ENCODE peak calls at places on chromosome 10, in five cellular contexts. L is left ventricle myocardium inferior; N is DND-41; Z is CD8-positive, alpha-beta T cell; A is lung. C is an unnamed sample.

GRCh38 chr10:5765617-5766016 is 47.6 kb downstream of the GDI2 start:
- DNase-seq in A (no peak), Z (no peak), L (no peak), N (no peak), C (no peak)

GRCh38 chr10:34089294-34089693 is 725.8 kb downstream of the PARD3 start:
- DNase-seq in Z (no peak), N (no peak), A (no peak), L (no peak), C (no peak)

GRCh38 chr10:119516381-119517234 is 25.9 kb downstream of the RGS10 start:
- DNase-seq in L (no peak), N (peak; percentile 78), A (peak; percentile 36), Z (peak; percentile 71), C (peak; percentile 38)

GRCh38 chr10:63343476-63343875 is 122.3 kb downstream of the JMJD1C start:
- DNase-seq in L (no peak), A (no peak), Z (no peak), N (no peak), C (no peak)

GRCh38 chr10:13950543-13950939 is 363.8 kb downstream of the PRPF18 start:
- DNase-seq in Z (no peak), A (no peak), L (no peak), N (no peak), C (no peak)

GRCh38 chr10:16581202-16581601 is 59.5 kb upstream of the C1QL3 start:
- DNase-seq in N (no peak), Z (no peak), A (no peak), L (no peak), C (no peak)

GRCh38 chr10:130018253-130018652 is 54.2 kb upstream of the EBF3 start:
- DNase-seq in L (no peak), Z (no peak), A (no peak), N (peak; percentile 84), C (no peak)

GRCh38 chr10:86730227-86730626 is 26.2 kb upstream of the BMPR1A start:
- DNase-seq in N (no peak), Z (no peak), A (no peak), L (peak; percentile 59), C (no peak)

GRCh38 chr10:76033457-76034196 is 602.2 kb downstream of the LRMDA start:
- DNase-seq in Z (no peak), A (peak; percentile 34), L (no peak), N (no peak), C (no peak)

GRCh38 chr10:121099601-121100000 is 248.4 kb downstream of the WDR11 start:
- DNase-seq in A (no peak), N (no peak), Z (no peak), L (no peak), C (no peak)

GRCh38 chr10:127151981-127152699 is 44.3 kb downstream of the INSYN2A start:
- DNase-seq in N (no peak), L (no peak), Z (no peak), A (peak; percentile 66), C (no peak)

GRCh38 chr10:61904711-61905445 is 3.4 kb downstream of the ARID5B start:
- DNase-seq in A (no peak), Z (peak; percentile 34), L (no peak), N (no peak), C (no peak)

GRCh38 chr10:103007017-103007416 is 88.9 kb downstream of the CNNM2 start:
- DNase-seq in L (no peak), Z (no peak), A (no peak), N (no peak), C (no peak)

GRCh38 chr10:32981760-32982159 is 23.7 kb upstream of the ITGB1 start:
- DNase-seq in A (no peak), Z (peak; percentile 20), L (peak; percentile 39), N (peak; percentile 13), C (no peak)

GRCh38 chr10:8095962-8096361 is 41.5 kb downstream of the GATA3 start:
- DNase-seq in Z (no peak), A (no peak), N (peak; percentile 52), L (no peak), C (no peak)

GRCh38 chr10:51469666-51470065 is 229.7 kb downstream of the CSTF2T start:
- DNase-seq in Z (no peak), L (no peak), A (no peak), N (no peak), C (no peak)

GRCh38 chr10:114026189-114027040 is 17.3 kb upstream of the ADRB1 start:
- DNase-seq in A (no peak), N (no peak), Z (no peak), L (no peak), C (no peak)

GRCh38 chr10:51000976-51001375 is 73.3 kb upstream of the PRKG1 start:
- DNase-seq in Z (no peak), L (no peak), A (no peak), N (no peak), C (no peak)

GRCh38 chr10:60335708-60336107 is 54.0 kb downstream of the ANK3 start:
- DNase-seq in Z (no peak), N (no peak), A (no peak), L (no peak), C (no peak)

GRCh38 chr10:1094112-1095057 is 38.2 kb downstream of the WDR37 start:
- DNase-seq in A (no peak), L (no peak), N (no peak), Z (no peak), C (no peak)

GRCh38 chr10:33410096-33410859 is 75.8 kb upstream of the NRP1 start:
- DNase-seq in N (no peak), A (no peak), L (no peak), Z (no peak), C (no peak)

GRCh38 chr10:88379575-88379974 is 203.5 kb downstream of the RNLS start:
- DNase-seq in L (no peak), N (peak; percentile 24), A (no peak), Z (no peak), C (no peak)

GRCh38 chr10:73432646-73433537 is 469 bp downstream of the MSS51 start:
- DNase-seq in Z (no peak), A (no peak), L (no peak), N (no peak), C (no peak)

GRCh38 chr10:120719333-120719732 is 131.8 kb upstream of the WDR11 start:
- DNase-seq in A (no peak), Z (no peak), N (no peak), L (no peak), C (no peak)

GRCh38 chr10:26057466-26057865 is 123.4 kb downstream of the MYO3A start:
- DNase-seq in N (no peak), L (no peak), A (no peak), Z (no peak), C (no peak)

GRCh38 chr10:87752571-87752970 is 65.5 kb downstream of the ATAD1 start:
- DNase-seq in Z (no peak), N (no peak), L (no peak), A (no peak), C (no peak)

GRCh38 chr10:133189726-133190125 is 29.7 kb downstream of the KNDC1 start:
- DNase-seq in L (no peak), N (no peak), A (no peak), Z (no peak), C (no peak)

GRCh38 chr10:60312818-60313588 is 76.7 kb downstream of the ANK3 start:
- DNase-seq in A (no peak), L (no peak), Z (no peak), N (no peak), C (no peak)

GRCh38 chr10:3407208-3407607 is 234.6 kb upstream of the PITRM1 start:
- DNase-seq in N (no peak), Z (no peak), A (no peak), L (no peak), C (no peak)

GRCh38 chr10:117074621-117075020 is 63.4 kb downstream of the VAX1 start:
- DNase-seq in N (no peak), A (no peak), L (no peak), Z (no peak), C (no peak)

GRCh38 chr10:113178771-113179170 is 228.7 kb downstream of the TCF7L2 start:
- DNase-seq in N (no peak), A (no peak), L (no peak), Z (no peak), C (no peak)

GRCh38 chr10:17003666-17004065 is 125.9 kb downstream of the CUBN start:
- DNase-seq in Z (no peak), L (no peak), A (no peak), N (no peak), C (no peak)

DNA sequence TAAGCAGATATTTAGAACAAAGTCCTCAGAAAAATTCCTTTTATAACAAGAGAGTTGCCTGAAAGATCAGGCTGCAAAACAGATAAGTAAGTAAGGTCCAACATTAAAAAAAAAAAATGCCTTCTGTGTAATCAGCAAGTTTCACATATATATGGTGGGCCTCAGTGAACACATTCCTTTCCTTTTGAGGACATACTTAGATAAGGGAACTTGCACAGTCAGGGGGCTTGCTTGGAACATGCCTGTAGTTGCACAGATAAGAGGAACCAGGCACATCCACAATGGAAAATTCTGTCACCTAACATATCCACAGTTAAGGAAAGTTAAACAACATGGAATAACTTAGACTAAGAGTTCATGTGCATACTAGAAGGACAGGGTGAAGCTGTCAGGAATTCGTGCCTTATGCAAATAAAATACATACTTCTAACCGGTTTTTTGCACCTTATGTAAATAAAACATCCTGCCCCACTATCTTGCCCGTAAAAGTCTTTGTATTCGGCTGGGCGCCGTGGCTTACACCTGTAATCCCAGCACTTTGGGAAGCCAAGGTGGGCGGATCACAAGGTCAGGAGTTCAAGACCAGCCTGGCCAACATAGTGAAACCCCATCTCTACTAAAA is 257.3 kb downstream of the ZNF33B start:
- DNase-seq in Z (no peak), A (no peak), N (no peak), L (no peak), C (no peak)
- H3K9me3 ChIP-seq in Z (no peaks in the 10 kb centered on the region), A (peaks cover 8% of the 10 kb centered on the region), N (no peaks in the 10 kb centered on the region), L (peaks cover 6% of the 10 kb centered on the region), C (no peaks in the 10 kb centered on the region)

GRCh38 chr10:71714055-71714454 is 5.5 kb downstream of the C10orf105 start:
- DNase-seq in N (no peak), Z (no peak), A (no peak), L (no peak), C (no peak)

GRCh38 chr10:71713135-71714040 is 6.2 kb downstream of the C10orf105 start:
- DNase-seq in A (peak; percentile 79), N (no peak), L (peak; percentile 87), Z (peak; percentile 49), C (peak; percentile 62)

GRCh38 chr10:71715026-71715425 is 4.6 kb downstream of the C10orf105 start:
- DNase-seq in L (no peak), Z (no peak), A (no peak), N (no peak), C (no peak)

GRCh38 chr10:71715860-71716259 is 3.7 kb downstream of the C10orf105 start:
- DNase-seq in A (no peak), L (no peak), N (no peak), Z (no peak), C (no peak)

GRCh38 chr10:71714592-71714991 is 5.0 kb downstream of the C10orf105 start:
- DNase-seq in A (no peak), N (no peak), L (no peak), Z (no peak), C (no peak)
- H3K27ac ChIP-seq in A (peak overlapping the region; percentile 89), N (no peak overlapping the region), L (peak overlapping the region; percentile 93), Z (peak overlapping the region; percentile 77), C (peak overlapping the region; percentile 66)

GRCh38 chr10:53064609-53065008 is 292.0 kb upstream of the MBL2 start:
- DNase-seq in N (no peak), L (no peak), Z (no peak), A (no peak), C (no peak)
- H3K36me3 ChIP-seq in N (no peaks in the 10 kb centered on the region), L (no peaks in the 10 kb centered on the region), Z (no peaks in the 10 kb centered on the region), A (no peaks in the 10 kb centered on the region), C (no peaks in the 10 kb centered on the region)

DNA sequence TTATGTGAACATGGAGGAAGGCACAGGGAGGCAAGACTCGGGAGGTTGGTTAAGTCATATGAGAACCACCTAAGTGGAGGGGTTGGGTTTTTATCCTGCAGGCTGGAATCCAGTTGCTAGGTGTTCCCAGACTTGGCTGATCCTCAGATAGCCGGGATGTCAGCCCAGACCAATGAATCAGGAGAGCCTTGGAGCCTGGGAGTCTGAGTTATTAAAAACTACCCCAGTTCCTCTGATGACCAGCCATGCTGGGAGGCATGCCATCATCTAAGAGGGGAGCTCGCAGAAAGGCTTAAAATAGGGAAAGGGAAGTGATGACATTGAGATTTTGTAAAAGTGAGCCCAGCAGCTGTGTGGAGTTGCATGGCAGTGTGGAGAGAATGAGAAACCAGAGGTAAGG is 238.1 kb downstream of the ZNF248 start:
- DNase-seq in A (no peak), N (no peak), L (no peak), Z (no peak), C (no peak)
- H3K9me3 ChIP-seq in A (peaks cover 11% of the 10 kb centered on the region), N (peaks cover 5% of the 10 kb centered on the region), L (peaks cover 29% of the 10 kb centered on the region), Z (no peaks in the 10 kb centered on the region), C (no peaks in the 10 kb centered on the region)

C was measured in CD8-positive, alpha-beta memory T cell.